ENCODE peak calls at places on chromosomes 1 and 21, in six cellular contexts. O is cardiac muscle cell, Q is progenitor cell of endocrine pancreas, A is neural crest cell, Y is RWPE1, X is right atrium auricular region. J is an unnamed sample.

GRCh38 chr1:201850053-201850397 is 21.1 kb downstream of the IPO9 start:
- DNase-seq in O (peak), Q (no peak), X (no peak), A (no peak), Y (peak), J (no peak)

GRCh38 chr1:14945132-14946010 is 208.2 kb upstream of the TMEM51 start:
- DNase-seq in Q (no peak), X (no peak), A (no peak), O (peak), Y (no peak), J (no peak)

GRCh38 chr1:86154581-86155060 is 2.0 kb downstream of the COL24A1 start:
- DNase-seq in Q (peak), O (peak), Y (no peak), A (peak), X (peak), J (peak)

GRCh38 chr1:7842517-7842916 is 10.3 kb downstream of the UTS2 start:
- DNase-seq in X (no peak), Q (no peak), Y (no peak), O (no peak), A (no peak), J (no peak)

GRCh38 chr1:200916152-200916551 is 21.5 kb downstream of the INAVA start:
- DNase-seq in X (no peak), Y (no peak), Q (no peak), O (no peak), A (no peak), J (peak)

GRCh38 chr1:29515188-29515955 is 279.1 kb downstream of the PTPRU start:
- DNase-seq in Y (no peak), A (no peak), X (no peak), Q (no peak), O (no peak), J (no peak)

GRCh38 chr1:201009967-201010645 is 13.4 kb downstream of the KIF21B start:
- DNase-seq in O (no peak), X (no peak), Y (no peak), Q (no peak), A (peak), J (no peak)

GRCh38 chr1:162846256-162847212 is 14.4 kb downstream of the CCDC190 start:
- DNase-seq in O (no peak), X (no peak), Y (no peak), Q (no peak), A (no peak), J (no peak)

GRCh38 chr1:33161061-33161681 is 20.7 kb downstream of the TRIM62 start:
- DNase-seq in X (no peak), O (peak), Y (no peak), A (peak), Q (no peak), J (no peak)

GRCh38 chr1:234150892-234151291 is 222.4 kb upstream of the COA6 start:
- DNase-seq in O (no peak), Q (no peak), A (no peak), X (no peak), Y (no peak), J (no peak)

GRCh38 chr1:215290018-215290417 is 207.5 kb downstream of the KCNK2 start:
- DNase-seq in O (no peak), X (no peak), Y (peak), A (no peak), Q (no peak), J (no peak)

GRCh38 chr1:82695443-82695842 is 894.7 kb downstream of the ADGRL2 start:
- DNase-seq in Y (no peak), X (no peak), O (peak), Q (no peak), A (no peak), J (no peak)

GRCh38 chr1:27632387-27633297 is 2.3 kb downstream of the FGR start:
- DNase-seq in A (no peak), O (no peak), Q (no peak), Y (no peak), X (no peak), J (no peak)

GRCh38 chr1:7421471-7422075 is 349.5 kb upstream of the VAMP3 start:
- DNase-seq in X (no peak), O (no peak), Q (no peak), A (no peak), Y (no peak), J (no peak)

GRCh38 chr1:110787328-110788071 is 85.4 kb upstream of the CD53 start:
- DNase-seq in O (no peak), A (no peak), X (no peak), Y (no peak), Q (no peak), J (no peak)

GRCh38 chr1:60255565-60255964 is 182.0 kb upstream of the C1orf87 start:
- DNase-seq in Y (peak), Q (no peak), A (no peak), O (no peak), X (no peak), J (no peak)

GRCh38 chr1:91054780-91055481 is 33.1 kb upstream of the ZNF644 start:
- DNase-seq in O (no peak), X (no peak), Y (no peak), Q (no peak), A (no peak), J (no peak)

GRCh38 chr1:180945551-180945950 is 32.9 kb downstream of the KIAA1614 start:
- DNase-seq in A (no peak), O (no peak), X (no peak), Q (no peak), Y (no peak), J (no peak)

GRCh38 chr1:156126043-156126700 is 11.7 kb downstream of the LMNA start:
- DNase-seq in A (no peak), Y (peak), O (peak), Q (no peak), X (peak), J (peak)

GRCh38 chr1:93904228-93904627 is 5.0 kb downstream of the GCLM start:
- DNase-seq in Q (no peak), X (no peak), O (peak), A (no peak), Y (no peak), J (no peak)

GRCh38 chr1:47561523-47562007 is 123.7 kb downstream of the FOXD2 start:
- DNase-seq in Q (no peak), A (no peak), X (no peak), O (no peak), Y (peak), J (no peak)

GRCh38 chr1:21620461-21620860 is 48.7 kb downstream of the RAP1GAP start:
- DNase-seq in O (no peak), X (no peak), Q (no peak), Y (no peak), A (no peak), J (no peak)

GRCh38 chr21:43692949-43693348 is 26.0 kb upstream of the PDXK start:
- DNase-seq in X (no peak), Q (no peak), O (no peak), A (no peak), Y (no peak), J (no peak)

GRCh38 chr1:235423214-235423652 is 56.0 kb downstream of the TBCE start:
- DNase-seq in X (no peak), O (no peak), Q (no peak), A (no peak), Y (no peak), J (no peak)

GRCh38 chr1:223714849-223715709 is 2.7 kb downstream of the CAPN2 start:
- DNase-seq in A (no peak), Q (no peak), X (no peak), Y (peak), O (peak), J (peak)

GRCh38 chr1:203278087-203278884 is 27.0 kb upstream of the BTG2 start:
- DNase-seq in Q (no peak), O (peak), Y (peak), A (peak), X (peak), J (no peak)

GRCh38 chr1:56229183-56229582 is 350.2 kb downstream of the PLPP3 start:
- DNase-seq in A (peak), Q (no peak), Y (no peak), X (no peak), O (no peak), J (peak)

GRCh38 chr1:227828773-227829172 is 13.3 kb downstream of the PRSS38 start:
- DNase-seq in Y (no peak), O (no peak), X (no peak), Q (no peak), A (no peak), J (no peak)

GRCh38 chr1:178024504-178024903 is 54.6 kb upstream of the SEC16B start:
- DNase-seq in Q (no peak), Y (no peak), A (no peak), X (no peak), O (no peak), J (no peak)

GRCh38 chr1:151130837-151131586 is 15.4 kb downstream of the SEMA6C start:
- DNase-seq in A (peak), Q (peak), Y (peak), X (peak), O (peak), J (peak)

GRCh38 chr1:94115900-94116436 is 5.0 kb downstream of the ABCA4 start:
- DNase-seq in Y (no peak), X (no peak), O (no peak), A (no peak), Q (no peak), J (no peak)

GRCh38 chr1:93715529-93716126 is 34.0 kb upstream of the BCAR3 start:
- DNase-seq in Y (no peak), X (no peak), Q (no peak), A (no peak), O (no peak), J (no peak)

GRCh38 chr1:8421721-8422120 is 103.8 kb downstream of the SLC45A1 start:
- DNase-seq in Q (no peak), Y (no peak), A (no peak), O (peak), X (no peak), J (no peak)

GRCh38 chr1:67825596-67825995 is 7.7 kb downstream of the GNG12 start:
- DNase-seq in X (no peak), Q (no peak), A (no peak), O (no peak), Y (no peak), J (no peak)

GRCh38 chr1:38018864-38019343 is 6.4 kb downstream of the UTP11 start:
- DNase-seq in A (no peak), O (peak), X (no peak), Y (no peak), Q (no peak), J (no peak)

GRCh38 chr1:212699839-212700596 is at the start of gene BATF3:
- DNase-seq in O (no peak), Q (peak), A (peak), X (peak), Y (no peak), J (peak)

GRCh38 chr1:117561551-117561950 is 44.3 kb upstream of the TENT5C start:
- DNase-seq in Q (no peak), Y (no peak), X (peak), O (no peak), A (no peak), J (no peak)

GRCh38 chr1:19646771-19647319 is 2.7 kb downstream of the NBL1 start:
- DNase-seq in X (no peak), Y (no peak), Q (no peak), A (no peak), O (no peak), J (no peak)

GRCh38 chr1:19648239-19648638 is 4.1 kb downstream of the NBL1 start:
- DNase-seq in O (no peak), Q (no peak), A (no peak), Y (no peak), X (no peak), J (no peak)

GRCh38 chr1:19647643-19648042 is 3.5 kb downstream of the NBL1 start:
- DNase-seq in A (no peak), Q (no peak), Y (no peak), X (no peak), O (no peak), J (no peak)

GRCh38 chr1:19650416-19651140 is 6.5 kb downstream of the NBL1 start:
- DNase-seq in Y (no peak), Q (no peak), X (no peak), A (no peak), O (no peak), J (no peak)

DNA sequence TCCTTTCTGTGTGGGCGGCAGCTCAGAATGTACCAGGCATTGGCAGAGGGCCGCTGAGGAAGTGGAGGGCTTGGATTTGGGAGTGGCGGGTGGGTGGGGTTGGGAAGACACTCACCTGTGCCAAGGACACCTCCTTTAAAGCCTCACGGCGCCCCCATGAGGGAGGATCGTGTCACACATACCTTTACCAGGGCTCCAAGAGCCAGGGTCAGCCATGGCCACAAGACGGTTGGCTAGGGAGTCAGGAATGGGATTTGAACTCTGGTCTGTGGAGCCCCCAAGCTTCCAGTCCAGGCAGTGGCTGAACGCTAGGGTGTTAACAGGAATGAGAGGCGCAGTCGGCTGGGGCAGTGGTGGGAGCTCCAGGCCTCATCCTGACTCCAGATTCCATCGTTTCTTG is 4.6 kb downstream of the NBL1 start:
- DNase-seq in A (no peak), X (no peak), Y (no peak), O (no peak), Q (no peak), J (no peak)
- TF ChIP-seq CTCF in A (no peak), X (peak), Y (peak), O (peak), Q (no peak), J (no peak)

GRCh38 chr1:207186503-207186902 is 82.5 kb downstream of the C4BPA start:
- DNase-seq in A (no peak), Y (no peak), Q (no peak), O (peak), X (no peak), J (no peak)

GRCh38 chr1:207181838-207182237 is 77.8 kb downstream of the C4BPA start:
- DNase-seq in O (peak), A (no peak), X (no peak), Y (peak), Q (no peak), J (no peak)
- TF ChIP-seq CTCF in O (peak), A (no peak), X (peak), Y (peak), Q (no peak), J (no peak)

GRCh38 chr1:214280386-214281029 is 451 bp upstream of the SMYD2 start:
- DNase-seq in X (peak), A (peak), Q (no peak), O (peak), Y (peak), J (peak)
- TF ChIP-seq CTCF in X (no peak), A (peak), Q (no peak), O (no peak), Y (no peak), J (no peak)

DNA sequence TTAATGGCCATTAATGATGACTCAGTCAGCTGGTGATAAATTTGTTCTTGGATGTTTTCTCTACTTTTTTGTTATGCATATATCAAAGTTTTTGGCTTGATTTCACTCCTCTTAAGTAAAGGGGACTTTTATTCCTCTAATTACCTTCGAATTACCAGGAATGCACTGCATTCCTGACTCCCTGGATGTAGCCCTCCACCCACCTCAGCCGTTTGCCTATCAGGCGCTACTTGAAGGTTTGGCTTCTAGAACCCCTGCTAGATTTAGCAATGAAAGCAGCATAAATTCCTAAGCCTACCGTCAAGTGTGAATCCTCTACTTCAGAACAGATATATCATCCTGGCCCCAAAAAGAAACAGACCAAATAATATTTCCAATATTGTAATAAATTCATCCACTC is 387.8 kb upstream of the ADGRL2 start:
- DNase-seq in O (no peak), Q (no peak), X (no peak), Y (no peak), A (no peak), J (no peak)
- TF ChIP-seq CTCF in O (no peak), Q (no peak), X (no peak), Y (no peak), A (no peak), J (no peak)

GRCh38 chr21:14382835-14383595 is at the start of gene HSPA13:
- DNase-seq in X (peak), O (peak), Y (peak), Q (peak), A (peak), J (peak)
- TF ChIP-seq CTCF in X (no peak), O (no peak), Y (no peak), Q (peak), A (peak), J (no peak)

DNA sequence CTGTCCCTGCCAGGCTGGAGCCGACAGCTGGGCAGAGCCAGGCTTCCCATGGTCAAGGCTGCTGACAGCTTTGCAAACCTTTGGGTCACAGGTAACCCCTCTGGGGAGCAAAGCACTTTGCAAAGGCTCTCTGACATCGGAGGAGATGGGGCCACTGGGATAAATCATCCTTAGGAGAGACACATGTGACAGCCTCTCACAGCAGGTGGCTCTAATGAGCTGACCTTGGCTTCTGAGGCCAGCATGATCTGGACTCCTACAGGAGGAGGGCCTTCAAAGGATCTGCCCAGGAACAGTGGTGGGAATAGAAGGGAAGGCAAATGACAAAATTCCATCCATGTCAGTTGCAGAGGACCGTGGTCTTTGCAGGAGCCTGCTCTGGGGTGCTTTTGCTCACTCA is 136.8 kb upstream of the AJAP1 start:
- DNase-seq in Q (no peak), A (no peak), Y (no peak), X (no peak), O (no peak), J (no peak)
- TF ChIP-seq CTCF in Q (no peak), A (no peak), Y (no peak), X (no peak), O (no peak), J (no peak)

GRCh38 chr1:3069491-3070303 is 694 bp downstream of the PRDM16 start:
- DNase-seq in A (peak), Q (peak), X (no peak), O (peak), Y (peak), J (peak)
- TF ChIP-seq CTCF in A (peak), Q (peak), X (peak), O (peak), Y (peak), J (no peak)

GRCh38 chr1:107781245-107781644 is 183.7 kb downstream of the VAV3 start:
- DNase-seq in Y (no peak), X (no peak), A (no peak), Q (no peak), O (no peak), J (no peak)
- TF ChIP-seq CTCF in Y (no peak), X (no peak), A (no peak), Q (no peak), O (no peak), J (no peak)

GRCh38 chr21:44695641-44696040 is 1.3 kb upstream of the KRTAP10-12 start:
- DNase-seq in A (no peak), O (no peak), Q (no peak), X (peak), Y (no peak), J (no peak)

GRCh38 chr21:44694776-44695175 is 2.2 kb upstream of the KRTAP10-12 start:
- DNase-seq in X (peak), O (no peak), A (no peak), Q (no peak), Y (no peak), J (no peak)

GRCh38 chr21:44692798-44693512 is 4.0 kb upstream of the KRTAP10-12 start:
- DNase-seq in O (no peak), Y (no peak), X (no peak), A (no peak), Q (no peak), J (no peak)

GRCh38 chr21:44696572-44696971 is 400 bp upstream of the KRTAP10-12 start:
- DNase-seq in A (no peak), Q (no peak), O (no peak), Y (no peak), X (peak), J (no peak)

GRCh38 chr21:44695176-44695575 is 1.8 kb upstream of the KRTAP10-12 start:
- DNase-seq in Q (no peak), X (peak), O (no peak), Y (no peak), A (no peak), J (no peak)
- TF ChIP-seq CTCF in Q (no peak), X (no peak), O (no peak), Y (no peak), A (no peak), J (no peak)